ENCODE peak calls at places on chromosomes 13 and 19, in ten cellular contexts. O is iPS DF 6.9; I is heart right ventricle; F is Peyer's patch; A is substantia nigra; B is PC-3; E is mammary epithelial cell; T is H9; V is CD4-positive, alpha-beta T cell; C is cardiac muscle cell. H is an unnamed sample.

GRCh38 chr19:47541507-47541906 is 26.6 kb upstream of the NAPA start:
- DNase-seq in O (no peak), I (no peak), F (no peak), A (no peak), B (no peak), E (no peak), T (no peak), V (peak), C (peak), H (no peak)

GRCh38 chr19:21432590-21432989 is 35.7 kb downstream of the ZNF493 start:
- DNase-seq in O (no peak), I (no peak), F (no peak), A (no peak), B (no peak), E (no peak), T (no peak), V (no peak), C (no peak), H (no peak)

GRCh38 chr13:57611956-57612355 is 19.6 kb upstream of the PCDH17 start:
- DNase-seq in O (no peak), I (no peak), F (no peak), A (no peak), B (no peak), E (no peak), T (no peak), V (no peak), C (no peak), H (no peak)

GRCh38 chr13:112974125-112974524 is 5.1 kb downstream of the MCF2L start:
- DNase-seq in O (no peak), I (no peak), F (no peak), A (no peak), B (no peak), E (no peak), T (no peak), V (no peak), C (no peak), H (no peak)

GRCh38 chr13:74288361-74288911 is 154.2 kb upstream of the KLF12 start:
- DNase-seq in O (no peak), I (peak), F (peak), A (peak), B (no peak), E (peak), T (peak), V (peak), C (no peak), H (no peak)

GRCh38 chr19:53808710-53809125 is 15.4 kb downstream of the NLRP12 start:
- DNase-seq in O (peak), I (no peak), F (no peak), A (no peak), B (peak), E (peak), T (peak), V (no peak), C (peak), H (no peak)

GRCh38 chr13:41456768-41457588 is at the start of gene RGCC:
- DNase-seq in O (no peak), I (peak), F (peak), A (peak), B (peak), E (peak), T (peak), V (peak), C (peak), H (peak)

GRCh38 chr19:48895226-48895625 is 3.3 kb downstream of the TULP2 start:
- DNase-seq in O (no peak), I (no peak), F (no peak), A (no peak), B (no peak), E (no peak), T (no peak), V (no peak), C (no peak), H (no peak)

GRCh38 chr19:43634516-43634876 is 5.2 kb downstream of the CADM4 start:
- DNase-seq in O (no peak), I (no peak), F (no peak), A (peak), B (no peak), E (no peak), T (peak), V (no peak), C (no peak), H (no peak)

GRCh38 chr13:28479005-28479404 is 15.9 kb downstream of the FLT1 start:
- DNase-seq in O (no peak), I (no peak), F (no peak), A (no peak), B (no peak), E (no peak), T (no peak), V (no peak), C (no peak), H (no peak)

GRCh38 chr19:11091343-11092153 is 2.3 kb downstream of the LDLR start:
- DNase-seq in O (no peak), I (peak), F (peak), A (no peak), B (peak), E (peak), T (no peak), V (peak), C (peak), H (peak)

GRCh38 chr13:57629821-57630235 is 1.7 kb upstream of the PCDH17 start:
- DNase-seq in O (no peak), I (peak), F (no peak), A (peak), B (peak), E (no peak), T (peak), V (no peak), C (peak), H (peak)

GRCh38 chr19:10227215-10227971 is 3.7 kb downstream of the S1PR2 start:
- DNase-seq in O (no peak), I (no peak), F (no peak), A (peak), B (no peak), E (no peak), T (peak), V (no peak), C (peak), H (peak)

GRCh38 chr19:48290341-48290922 is 20.6 kb downstream of the ZNF114 start:
- DNase-seq in O (peak), I (no peak), F (no peak), A (no peak), B (no peak), E (no peak), T (peak), V (no peak), C (peak), H (no peak)

GRCh38 chr19:46133101-46133627 is 8.7 kb upstream of the IGFL3 start:
- DNase-seq in O (peak), I (peak), F (no peak), A (no peak), B (peak), E (peak), T (peak), V (no peak), C (peak), H (peak)

GRCh38 chr19:16371540-16371986 is 46.9 kb downstream of the KLF2 start:
- DNase-seq in O (no peak), I (peak), F (peak), A (no peak), B (no peak), E (no peak), T (no peak), V (peak), C (no peak), H (peak)

GRCh38 chr13:94595006-94595942 is 678 bp downstream of the TGDS start:
- DNase-seq in O (no peak), I (no peak), F (peak), A (peak), B (peak), E (peak), T (peak), V (no peak), C (peak), H (peak)

GRCh38 chr19:28289294-28290063 is 923.5 kb downstream of the UQCRFS1 start:
- DNase-seq in O (no peak), I (no peak), F (no peak), A (peak), B (no peak), E (peak), T (no peak), V (no peak), C (peak), H (peak)

GRCh38 chr13:68692049-68692448 is 1415.6 kb upstream of the ATXN8OS start:
- DNase-seq in O (no peak), I (no peak), F (no peak), A (no peak), B (no peak), E (no peak), T (no peak), V (no peak), C (no peak), H (no peak)

GRCh38 chr13:25463496-25463895 is 91.7 kb downstream of the ATP8A2 start:
- DNase-seq in O (no peak), I (no peak), F (no peak), A (no peak), B (peak), E (peak), T (no peak), V (no peak), C (no peak), H (no peak)

GRCh38 chr13:40352807-40353562 is 313.5 kb downstream of the FOXO1 start:
- DNase-seq in O (no peak), I (no peak), F (no peak), A (no peak), B (no peak), E (no peak), T (no peak), V (no peak), C (peak), H (no peak)

GRCh38 chr13:27919934-27920676 is at the start of gene PDX1:
- DNase-seq in O (no peak), I (no peak), F (no peak), A (no peak), B (peak), E (peak), T (peak), V (no peak), C (no peak), H (peak)

GRCh38 chr19:16441661-16442071 is 30.1 kb downstream of the EPS15L1 start:
- DNase-seq in O (no peak), I (no peak), F (no peak), A (no peak), B (peak), E (no peak), T (peak), V (no peak), C (no peak), H (peak)

GRCh38 chr13:82772802-82773201 is 1109.5 kb downstream of the SLITRK1 start:
- DNase-seq in O (no peak), I (no peak), F (no peak), A (no peak), B (peak), E (peak), T (no peak), V (no peak), C (peak), H (no peak)

GRCh38 chr13:94660695-94661324 is 51.5 kb downstream of the SOX21 start:
- DNase-seq in O (no peak), I (no peak), F (no peak), A (no peak), B (peak), E (no peak), T (no peak), V (no peak), C (peak), H (no peak)

GRCh38 chr13:74466015-74466414 is 331.8 kb upstream of the KLF12 start:
- DNase-seq in O (no peak), I (no peak), F (no peak), A (no peak), B (no peak), E (no peak), T (no peak), V (no peak), C (no peak), H (no peak)

GRCh38 chr13:48853381-48854102 is 122.2 kb upstream of the FNDC3A start:
- DNase-seq in O (no peak), I (no peak), F (no peak), A (no peak), B (no peak), E (no peak), T (no peak), V (no peak), C (peak), H (no peak)

GRCh38 chr13:76148926-76149325 is 512.8 kb downstream of the LMO7 start:
- DNase-seq in O (no peak), I (no peak), F (no peak), A (no peak), B (peak), E (peak), T (no peak), V (no peak), C (peak), H (no peak)

GRCh38 chr19:33261511-33262192 is 36.0 kb upstream of the SLC7A10 start:
- DNase-seq in O (no peak), I (no peak), F (no peak), A (no peak), B (no peak), E (no peak), T (no peak), V (no peak), C (no peak), H (no peak)

GRCh38 chr13:27839809-27840467 is 47.7 kb downstream of the GSX1 start:
- DNase-seq in O (no peak), I (no peak), F (no peak), A (no peak), B (peak), E (peak), T (no peak), V (no peak), C (no peak), H (no peak)

DNA sequence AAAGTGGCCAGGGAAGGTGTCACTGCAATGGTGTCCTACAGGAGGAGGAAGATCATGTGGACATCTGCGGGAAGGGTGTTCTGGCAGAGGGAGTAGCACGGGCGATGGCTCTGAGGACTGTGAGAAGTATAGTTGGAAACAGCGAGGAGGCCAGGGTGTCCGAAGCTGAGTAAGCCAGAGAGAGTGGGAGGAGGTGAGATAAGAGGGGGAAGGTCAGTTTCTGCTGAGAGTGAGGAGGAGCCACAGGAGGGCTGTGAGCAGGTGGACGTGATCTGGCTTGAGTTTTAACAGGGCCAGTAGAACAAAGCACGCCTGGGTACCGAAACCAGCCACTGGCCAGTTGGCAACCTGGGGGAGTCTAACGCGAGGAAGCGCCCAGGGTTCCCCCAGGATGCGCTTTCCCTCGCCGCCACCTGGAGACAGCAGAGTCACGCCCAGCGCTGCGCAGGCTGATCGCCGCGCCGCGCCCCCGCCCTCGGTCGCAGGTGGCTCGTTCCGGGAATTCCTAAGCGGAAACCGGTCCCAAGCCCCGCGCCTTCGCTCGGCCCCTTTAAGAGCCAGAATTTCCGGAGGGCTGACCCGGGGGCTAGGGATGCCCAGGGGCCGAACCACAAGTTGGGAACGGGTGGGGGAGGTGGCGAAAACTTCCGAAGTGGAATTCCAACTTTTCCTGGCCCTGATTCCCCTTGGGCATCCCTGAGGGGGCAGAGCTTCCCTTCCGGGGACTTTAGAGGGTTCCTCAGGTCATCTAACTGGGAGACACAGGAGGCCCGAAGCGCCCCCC is 1.1 kb upstream of the LSR start:
- DNase-seq in O (no peak), I (peak), F (peak), A (no peak), B (peak), E (peak), T (peak), V (no peak), C (no peak), H (peak)
- H3K27ac ChIP-seq in O (no peak), I (peak), F (peak), A (no peak), B (peak), E (peak), T (peak), V (peak), C (peak), H (peak)

GRCh38 chr19:42220751-42221097 is 612 bp downstream of the ZNF526 start:
- DNase-seq in O (no peak), I (no peak), F (no peak), A (no peak), B (no peak), E (no peak), T (no peak), V (no peak), C (no peak), H (no peak)
- H3K27ac ChIP-seq in O (no peak), I (peak), F (peak), A (peak), B (peak), E (peak), T (no peak), V (peak), C (peak), H (peak)

GRCh38 chr13:47188802-47189201 is 291.9 kb upstream of the HTR2A start:
- DNase-seq in O (no peak), I (no peak), F (no peak), A (no peak), B (peak), E (peak), T (no peak), V (no peak), C (peak), H (no peak)

GRCh38 chr13:47179321-47179720 is 282.5 kb upstream of the HTR2A start:
- DNase-seq in O (no peak), I (no peak), F (no peak), A (no peak), B (no peak), E (no peak), T (no peak), V (no peak), C (no peak), H (no peak)

GRCh38 chr13:47178090-47178950 is 281.5 kb upstream of the HTR2A start:
- DNase-seq in O (no peak), I (no peak), F (no peak), A (no peak), B (no peak), E (no peak), T (no peak), V (no peak), C (no peak), H (no peak)

DNA sequence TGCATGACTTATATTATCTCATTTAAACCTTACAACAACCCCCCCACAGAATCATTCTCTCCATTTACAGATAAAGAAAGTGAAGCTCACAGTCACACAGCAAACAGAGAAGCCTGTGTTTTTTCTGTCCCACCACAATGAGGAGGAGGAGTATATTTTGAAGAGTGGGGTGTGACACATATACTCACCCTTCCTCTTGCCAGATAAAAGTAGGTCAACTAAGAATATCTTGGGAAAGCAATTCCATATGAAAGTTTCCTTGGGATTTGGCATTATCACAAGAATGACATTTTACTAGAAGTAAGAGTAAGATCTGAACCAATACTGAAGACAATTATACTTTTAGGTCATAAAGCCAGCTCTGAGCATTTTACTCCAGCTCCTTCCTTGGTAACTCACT is 287.5 kb upstream of the HTR2A start:
- DNase-seq in O (no peak), I (no peak), F (no peak), A (no peak), B (no peak), E (no peak), T (no peak), V (no peak), C (peak), H (no peak)
- H3K27ac ChIP-seq in O (no peak), I (no peak), F (no peak), A (no peak), B (no peak), E (no peak), T (no peak), V (no peak), C (no peak), H (no peak)

GRCh38 chr19:2247433-2248101 is 1.6 kb upstream of the AMH start:
- DNase-seq in O (no peak), I (no peak), F (no peak), A (no peak), B (no peak), E (no peak), T (no peak), V (no peak), C (no peak), H (no peak)

GRCh38 chr19:2248136-2249009 is 750 bp upstream of the AMH start:
- DNase-seq in O (no peak), I (no peak), F (no peak), A (no peak), B (no peak), E (no peak), T (no peak), V (no peak), C (no peak), H (no peak)

GRCh38 chr19:2246014-2246620 is 3.0 kb upstream of the AMH start:
- DNase-seq in O (no peak), I (no peak), F (no peak), A (no peak), B (no peak), E (no peak), T (no peak), V (no peak), C (no peak), H (no peak)

GRCh38 chr19:2245273-2245672 is 3.9 kb upstream of the AMH start:
- DNase-seq in O (no peak), I (no peak), F (no peak), A (no peak), B (no peak), E (no peak), T (no peak), V (no peak), C (no peak), H (no peak)

DNA sequence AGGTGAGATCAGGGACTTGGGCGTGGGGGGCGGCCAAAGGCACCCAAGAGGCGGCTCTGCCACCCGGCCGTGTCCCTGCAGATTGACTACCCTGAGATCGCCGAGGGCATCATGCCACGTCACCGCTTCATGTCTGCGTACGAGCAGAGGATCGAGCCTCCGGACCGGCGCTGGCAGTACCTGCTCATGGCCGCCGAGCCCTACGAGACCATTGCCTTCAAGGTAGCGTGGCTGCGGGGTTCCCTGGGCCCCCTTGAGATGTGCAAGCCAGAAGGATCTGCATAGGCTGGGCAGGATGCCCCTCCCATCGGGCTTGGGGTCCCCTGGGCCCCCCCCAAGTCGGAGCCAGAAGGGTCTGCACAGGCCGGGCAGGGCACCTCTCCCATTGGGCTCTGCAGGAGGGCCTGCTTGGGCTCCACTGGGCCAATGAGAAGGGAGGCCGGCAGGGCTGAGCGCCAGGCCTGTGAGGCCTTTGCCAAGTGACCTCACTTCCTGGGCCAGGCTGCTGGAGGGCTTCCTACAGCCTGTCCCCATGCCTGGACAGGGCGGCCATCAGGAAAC is 2.2 kb upstream of the AMH start:
- DNase-seq in O (no peak), I (peak), F (no peak), A (peak), B (peak), E (no peak), T (no peak), V (no peak), C (peak), H (peak)
- H3K27ac ChIP-seq in O (no peak), I (no peak), F (no peak), A (no peak), B (no peak), E (no peak), T (no peak), V (no peak), C (no peak), H (peak)

DNA sequence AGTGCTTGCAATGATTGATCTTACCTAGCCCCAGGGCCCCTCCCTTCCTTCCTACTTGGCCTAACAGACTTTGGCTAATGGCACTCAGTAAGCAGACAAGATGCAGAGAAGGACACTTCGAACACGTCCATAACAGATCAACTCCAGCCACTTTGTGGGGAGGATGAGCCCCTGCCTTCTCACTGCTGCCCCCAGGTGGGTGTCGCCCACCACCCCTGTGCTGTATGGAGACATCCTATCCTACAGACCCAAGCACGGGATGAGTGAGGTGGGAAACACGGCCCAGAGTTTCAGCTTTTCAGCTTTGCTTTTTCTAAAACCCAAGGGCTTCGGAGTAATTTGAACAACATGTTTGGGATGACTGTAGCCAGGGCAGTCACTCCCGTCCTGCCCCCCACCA is 5.5 kb downstream of the SLC7A1 start:
- DNase-seq in O (no peak), I (no peak), F (no peak), A (no peak), B (no peak), E (no peak), T (peak), V (no peak), C (no peak), H (no peak)
- H3K27ac ChIP-seq in O (no peak), I (no peak), F (no peak), A (no peak), B (no peak), E (peak), T (no peak), V (no peak), C (no peak), H (no peak)

GRCh38 chr19:5976768-5977167 is 1.2 kb downstream of the RANBP3 start:
- DNase-seq in O (no peak), I (no peak), F (no peak), A (no peak), B (no peak), E (no peak), T (no peak), V (no peak), C (no peak), H (no peak)
- H3K27ac ChIP-seq in O (no peak), I (no peak), F (no peak), A (peak), B (no peak), E (peak), T (no peak), V (no peak), C (peak), H (no peak)